ENCODE peak calls at places on chromosomes 4 and X, in six cellular contexts. P is skeletal muscle cell; T is CD8-positive, alpha-beta T cell; X is stimulated activated naive CD8-positive, alpha-beta T cell treated with anti-CD3 and anti-CD28 coated beads, Interleukin-15, Interleukin-2, amounts not matched to agents 100 U/mL and 50 U/mL, for 24 hours; A is mucosa of gallbladder; L is substantia nigra. C is an unnamed sample.

GRCh38 chrX:107736781-107737531 is 38.6 kb downstream of the TSC22D3 start:
- DNase-seq in L (no peak), T (no peak), P (no peak), A (no peak), X (no peak), C (no peak)

GRCh38 chr4:168765726-168766125 is 244.3 kb downstream of the CBR4 start:
- DNase-seq in L (no peak), T (no peak), X (no peak), P (no peak), A (peak), C (no peak)

GRCh38 chr4:74418063-74418670 is 26.8 kb upstream of the AREG start:
- DNase-seq in P (peak), X (no peak), L (no peak), T (no peak), A (no peak), C (no peak)

GRCh38 chr4:126172126-126172525 is 857.4 kb downstream of the FAT4 start:
- DNase-seq in L (no peak), T (no peak), X (no peak), A (no peak), P (no peak), C (no peak)

GRCh38 chr4:31793907-31794306 is 1073.7 kb downstream of the PCDH7 start:
- DNase-seq in P (no peak), A (no peak), T (no peak), L (no peak), X (no peak), C (no peak)

GRCh38 chrX:130111935-130112221 is 1.6 kb upstream of the ELF4 start:
- DNase-seq in P (no peak), T (no peak), A (no peak), X (no peak), L (no peak), C (no peak)

GRCh38 chrX:47162927-47163583 is 18.0 kb downstream of the RBM10 start:
- DNase-seq in P (no peak), L (no peak), X (no peak), T (no peak), A (no peak), C (no peak)

GRCh38 chrX:75229774-75230173 is 44.1 kb upstream of the UPRT start:
- DNase-seq in P (no peak), A (no peak), T (no peak), L (no peak), X (no peak), C (no peak)

GRCh38 chr4:8372506-8373070 is 67.9 kb downstream of the ACOX3 start:
- DNase-seq in P (no peak), L (no peak), A (no peak), T (no peak), X (no peak), C (no peak)

C was measured in amygdala.